ENCODE peak calls at places on chromosomes 5 and 9, in nine cellular contexts. D, J, W, N, L, I, K, G and T are unnamed samples.

GRCh38 chr5:94916619-94917018 is 298.1 kb downstream of the SLF1 start:
- DNase-seq in G (no peak), K (no peak), L (no peak), I (no peak), W (no peak), J (no peak), D (no peak), N (no peak), T (no peak)

GRCh38 chr5:179235416-179236400 is 109.6 kb downstream of the ADAMTS2 start:
- DNase-seq in J (no peak), I (no peak), W (no peak), K (peak; percentile 53), G (peak; percentile 28), D (peak; percentile 5), N (peak; percentile 13), L (peak; percentile 59), T (no peak)

GRCh38 chr5:34499001-34499734 is 157.0 kb upstream of the RAI14 start:
- DNase-seq in L (no peak), G (no peak), D (no peak), N (no peak), K (no peak), J (peak; percentile 90), I (peak; percentile 31), W (peak; percentile 75), T (no peak)

GRCh38 chr5:1857256-1857600 is 25.5 kb downstream of the IRX4 start:
- DNase-seq in L (no peak), G (no peak), W (no peak), J (no peak), I (no peak), D (no peak), K (no peak), N (no peak), T (no peak)

GRCh38 chr5:107831612-107832395 is 161.1 kb upstream of the EFNA5 start:
- DNase-seq in I (no peak), J (peak; percentile 85), N (no peak), D (no peak), W (no peak), K (no peak), L (no peak), G (no peak), T (no peak)

GRCh38 chr9:126367646-126368419 is 41.2 kb downstream of the MVB12B start:
- DNase-seq in K (peak; percentile 48), D (no peak), J (no peak), W (no peak), G (no peak), N (no peak), L (no peak), I (no peak), T (no peak)

GRCh38 chr5:951940-952596 is 56.5 kb upstream of the NKD2 start:
- DNase-seq in K (no peak), J (no peak), D (no peak), N (no peak), I (no peak), L (peak; percentile 72), W (no peak), G (no peak), T (no peak)

GRCh38 chr5:135973323-135974018 is 18.7 kb upstream of the LECT2 start:
- DNase-seq in J (peak; percentile 75), K (no peak), G (peak; percentile 93), I (peak; percentile 83), W (no peak), N (no peak), D (no peak), L (no peak), T (no peak)

GRCh38 chr5:136033848-136034247 is 5.1 kb downstream of the TGFBI start:
- DNase-seq in D (no peak), G (peak; percentile 10), N (no peak), W (no peak), K (peak; percentile 73), J (no peak), I (no peak), L (no peak), T (no peak)

GRCh38 chr9:73810585-73811215 is 659.0 kb downstream of the ANXA1 start:
- DNase-seq in J (no peak), K (no peak), N (no peak), D (no peak), I (no peak), G (no peak), W (no peak), L (no peak), T (no peak)

GRCh38 chr9:93590609-93591234 is 14.3 kb downstream of the PHF2 start:
- DNase-seq in W (no peak), K (peak; percentile 64), D (no peak), G (peak; percentile 31), N (no peak), L (peak; percentile 38), J (no peak), I (no peak), T (no peak)

GRCh38 chr5:33049298-33049697 is 338.2 kb downstream of the NPR3 start:
- DNase-seq in N (no peak), J (no peak), D (no peak), K (no peak), I (peak; percentile 64), G (no peak), W (no peak), L (no peak), T (no peak)

GRCh38 chr5:57416246-57416996 is 66.2 kb downstream of the ACTBL2 start:
- DNase-seq in J (peak; percentile 85), K (no peak), N (no peak), W (no peak), D (no peak), G (no peak), I (no peak), L (no peak), T (no peak)

GRCh38 chr5:55850839-55851674 is at the start of gene IL31RA:
- DNase-seq in W (peak; percentile 83), D (no peak), G (no peak), L (no peak), K (no peak), I (peak; percentile 54), J (peak; percentile 92), N (no peak), T (no peak)

GRCh38 chr5:88883059-88883565 is at the start of gene MEF2C:
- DNase-seq in L (peak; percentile 80), G (peak; percentile 64), W (peak; percentile 13), D (peak; percentile 24), K (peak; percentile 92), J (peak; percentile 81), N (peak; percentile 91), I (peak; percentile 4), T (peak; percentile 78)
- TF ChIP-seq POLR2A in L (peak; percentile 42), G (peak; percentile 69), W (no peak), D (no peak), K (no peak), J (peak; percentile 70), N (peak; percentile 89), I (no peak), T (peak; percentile 56)

GRCh38 chr9:91347370-91347769 is 14.3 kb downstream of the AUH start:
- DNase-seq in D (no peak), L (no peak), J (no peak), K (no peak), I (no peak), W (no peak), G (no peak), N (no peak), T (no peak)
- TF ChIP-seq POLR2A in D (no peak), L (no peak), J (no peak), K (no peak), I (no peak), W (no peak), G (no peak), N (no peak), T (no peak)

GRCh38 chr9:136666364-136667216 is 3.9 kb downstream of the EGFL7 start:
- DNase-seq in D (no peak), W (no peak), I (no peak), J (no peak), L (no peak), K (no peak), N (no peak), G (no peak), T (no peak)

GRCh38 chr9:136664799-136665082 is 2.0 kb downstream of the EGFL7 start:
- DNase-seq in D (no peak), N (no peak), J (no peak), G (no peak), W (no peak), K (no peak), L (no peak), I (no peak), T (no peak)

GRCh38 chr9:136665704-136666363 is 3.1 kb downstream of the EGFL7 start:
- DNase-seq in N (no peak), J (no peak), I (no peak), W (no peak), K (no peak), L (no peak), D (peak; percentile 20), G (no peak), T (no peak)

GRCh38 chr9:136664000-136664798 is 1.5 kb downstream of the EGFL7 start:
- DNase-seq in J (no peak), I (no peak), W (no peak), G (peak; percentile 46), L (no peak), K (no peak), D (no peak), N (no peak), T (no peak)

GRCh38 chr9:136665111-136665703 is 2.5 kb downstream of the EGFL7 start:
- DNase-seq in I (no peak), L (no peak), D (peak; percentile 40), N (no peak), G (no peak), W (no peak), J (no peak), K (no peak), T (peak; percentile 56)
- TF ChIP-seq POLR2A in I (no peak), L (no peak), D (no peak), N (no peak), G (no peak), W (no peak), J (no peak), K (no peak), T (peak; percentile 42)

GRCh38 chr5:68273717-68274409 is 58.3 kb downstream of the PIK3R1 start:
- DNase-seq in N (no peak), K (no peak), D (no peak), L (no peak), W (no peak), G (no peak), I (no peak), J (no peak), T (no peak)
- TF ChIP-seq POLR2A in N (no peak), K (no peak), D (no peak), L (no peak), W (no peak), G (no peak), I (no peak), J (no peak), T (no peak)

GRCh38 chr5:61304611-61305369 is 27.3 kb upstream of the ZSWIM6 start:
- DNase-seq in I (peak; percentile 98), J (peak; percentile 94), D (peak; percentile 56), W (no peak), L (no peak), N (peak; percentile 39), G (no peak), K (no peak), T (peak; percentile 2)
- TF ChIP-seq POLR2A in I (peak; percentile 23), J (no peak), D (no peak), W (no peak), L (no peak), N (no peak), G (no peak), K (no peak), T (no peak)